ENCODE peak calls at places on chromosomes 16 and 17, in nine cellular contexts. One of them, this sample, is unnamed.

GRCh38 chr16:56606688-56607618 is 1.4 kb upstream of the MT2A start:
- DNase-seq in choroid plexus epithelial cell: peak; percentile 98
- DNase-seq in endothelial cell: peak; percentile 67
- DNase-seq in activated CD4-positive, alpha-beta T cell treated with anti-CD3 and anti-CD28 coated beads, Interleukin-2, amount 50 U/mL, for 1 hour: no peak
- DNase-seq in T-helper 1 cell: no peak
- DNase-seq in non-pigmented ciliary epithelial cell: peak; percentile 97
- DNase-seq in stimulated activated CD4-positive, alpha-beta T cell treated with anti-CD3 and anti-CD28 coated beads, Interleukin-4, amount 100 ng/mL, for 48 hours: no peak
- DNase-seq in CD8-positive, alpha-beta T cell: peak; percentile 49
- DNase-seq in stimulated activated CD8-positive, alpha-beta memory T cell treated with anti-CD3 and anti-CD28 coated beads, Interleukin-7, amount 100 ng/mL, for 48 hours: no peak
- DNase-seq in this sample: peak; percentile 96

GRCh38 chr17:30197416-30197815 is 38.1 kb downstream of the SLC6A4 start:
- DNase-seq in choroid plexus epithelial cell: no peak
- DNase-seq in endothelial cell: no peak
- DNase-seq in activated CD4-positive, alpha-beta T cell treated with anti-CD3 and anti-CD28 coated beads, Interleukin-2, amount 50 U/mL, for 1 hour: no peak
- DNase-seq in T-helper 1 cell: no peak
- DNase-seq in non-pigmented ciliary epithelial cell: no peak
- DNase-seq in stimulated activated CD4-positive, alpha-beta T cell treated with anti-CD3 and anti-CD28 coated beads, Interleukin-4, amount 100 ng/mL, for 48 hours: no peak
- DNase-seq in CD8-positive, alpha-beta T cell: no peak
- DNase-seq in stimulated activated CD8-positive, alpha-beta memory T cell treated with anti-CD3 and anti-CD28 coated beads, Interleukin-7, amount 100 ng/mL, for 48 hours: no peak
- DNase-seq in this sample: no peak

GRCh38 chr17:46916211-46916610 is 6.7 kb upstream of the GOSR2 start:
- DNase-seq in choroid plexus epithelial cell: peak; percentile 8
- DNase-seq in endothelial cell: no peak
- DNase-seq in activated CD4-positive, alpha-beta T cell treated with anti-CD3 and anti-CD28 coated beads, Interleukin-2, amount 50 U/mL, for 1 hour: no peak
- DNase-seq in T-helper 1 cell: no peak
- DNase-seq in non-pigmented ciliary epithelial cell: no peak
- DNase-seq in stimulated activated CD4-positive, alpha-beta T cell treated with anti-CD3 and anti-CD28 coated beads, Interleukin-4, amount 100 ng/mL, for 48 hours: no peak
- DNase-seq in CD8-positive, alpha-beta T cell: no peak
- DNase-seq in stimulated activated CD8-positive, alpha-beta memory T cell treated with anti-CD3 and anti-CD28 coated beads, Interleukin-7, amount 100 ng/mL, for 48 hours: no peak
- DNase-seq in this sample: no peak

GRCh38 chr17:41419712-41420111 is 4.7 kb downstream of the KRT37 start:
- DNase-seq in choroid plexus epithelial cell: no peak
- DNase-seq in endothelial cell: no peak
- DNase-seq in activated CD4-positive, alpha-beta T cell treated with anti-CD3 and anti-CD28 coated beads, Interleukin-2, amount 50 U/mL, for 1 hour: no peak
- DNase-seq in T-helper 1 cell: no peak
- DNase-seq in non-pigmented ciliary epithelial cell: no peak
- DNase-seq in stimulated activated CD4-positive, alpha-beta T cell treated with anti-CD3 and anti-CD28 coated beads, Interleukin-4, amount 100 ng/mL, for 48 hours: no peak
- DNase-seq in CD8-positive, alpha-beta T cell: no peak
- DNase-seq in stimulated activated CD8-positive, alpha-beta memory T cell treated with anti-CD3 and anti-CD28 coated beads, Interleukin-7, amount 100 ng/mL, for 48 hours: no peak
- DNase-seq in this sample: no peak

GRCh38 chr16:23949630-23950290 is 114.0 kb downstream of the PRKCB start:
- DNase-seq in choroid plexus epithelial cell: no peak
- DNase-seq in endothelial cell: no peak
- DNase-seq in activated CD4-positive, alpha-beta T cell treated with anti-CD3 and anti-CD28 coated beads, Interleukin-2, amount 50 U/mL, for 1 hour: peak; percentile 46
- DNase-seq in T-helper 1 cell: peak; percentile 19
- DNase-seq in non-pigmented ciliary epithelial cell: no peak
- DNase-seq in stimulated activated CD4-positive, alpha-beta T cell treated with anti-CD3 and anti-CD28 coated beads, Interleukin-4, amount 100 ng/mL, for 48 hours: no peak
- DNase-seq in CD8-positive, alpha-beta T cell: peak; percentile 86
- DNase-seq in stimulated activated CD8-positive, alpha-beta memory T cell treated with anti-CD3 and anti-CD28 coated beads, Interleukin-7, amount 100 ng/mL, for 48 hours: peak; percentile 54
- DNase-seq in this sample: no peak

GRCh38 chr16:23901178-23902131 is 65.7 kb downstream of the PRKCB start:
- DNase-seq in choroid plexus epithelial cell: no peak
- DNase-seq in endothelial cell: peak; percentile 79
- DNase-seq in activated CD4-positive, alpha-beta T cell treated with anti-CD3 and anti-CD28 coated beads, Interleukin-2, amount 50 U/mL, for 1 hour: no peak
- DNase-seq in T-helper 1 cell: no peak
- DNase-seq in non-pigmented ciliary epithelial cell: no peak
- DNase-seq in stimulated activated CD4-positive, alpha-beta T cell treated with anti-CD3 and anti-CD28 coated beads, Interleukin-4, amount 100 ng/mL, for 48 hours: no peak
- DNase-seq in CD8-positive, alpha-beta T cell: no peak
- DNase-seq in stimulated activated CD8-positive, alpha-beta memory T cell treated with anti-CD3 and anti-CD28 coated beads, Interleukin-7, amount 100 ng/mL, for 48 hours: no peak
- DNase-seq in this sample: no peak

GRCh38 chr16:5058476-5058875 is 7.3 kb downstream of the C16orf89 start:
- DNase-seq in choroid plexus epithelial cell: peak; percentile 47
- DNase-seq in endothelial cell: peak; percentile 72
- DNase-seq in activated CD4-positive, alpha-beta T cell treated with anti-CD3 and anti-CD28 coated beads, Interleukin-2, amount 50 U/mL, for 1 hour: no peak
- DNase-seq in T-helper 1 cell: no peak
- DNase-seq in non-pigmented ciliary epithelial cell: no peak
- DNase-seq in stimulated activated CD4-positive, alpha-beta T cell treated with anti-CD3 and anti-CD28 coated beads, Interleukin-4, amount 100 ng/mL, for 48 hours: no peak
- DNase-seq in CD8-positive, alpha-beta T cell: no peak
- DNase-seq in stimulated activated CD8-positive, alpha-beta memory T cell treated with anti-CD3 and anti-CD28 coated beads, Interleukin-7, amount 100 ng/mL, for 48 hours: no peak
- DNase-seq in this sample: no peak

GRCh38 chr16:1779234-1779701 is 3.1 kb downstream of the SPSB3 start:
- DNase-seq in choroid plexus epithelial cell: no peak
- DNase-seq in endothelial cell: no peak
- DNase-seq in activated CD4-positive, alpha-beta T cell treated with anti-CD3 and anti-CD28 coated beads, Interleukin-2, amount 50 U/mL, for 1 hour: no peak
- DNase-seq in T-helper 1 cell: no peak
- DNase-seq in non-pigmented ciliary epithelial cell: no peak
- DNase-seq in stimulated activated CD4-positive, alpha-beta T cell treated with anti-CD3 and anti-CD28 coated beads, Interleukin-4, amount 100 ng/mL, for 48 hours: no peak
- DNase-seq in CD8-positive, alpha-beta T cell: no peak
- DNase-seq in stimulated activated CD8-positive, alpha-beta memory T cell treated with anti-CD3 and anti-CD28 coated beads, Interleukin-7, amount 100 ng/mL, for 48 hours: no peak
- DNase-seq in this sample: no peak

GRCh38 chr16:89197033-89197632 is 3.2 kb downstream of the SLC22A31 start:
- DNase-seq in choroid plexus epithelial cell: no peak
- DNase-seq in endothelial cell: no peak
- DNase-seq in activated CD4-positive, alpha-beta T cell treated with anti-CD3 and anti-CD28 coated beads, Interleukin-2, amount 50 U/mL, for 1 hour: no peak
- DNase-seq in T-helper 1 cell: no peak
- DNase-seq in non-pigmented ciliary epithelial cell: no peak
- DNase-seq in stimulated activated CD4-positive, alpha-beta T cell treated with anti-CD3 and anti-CD28 coated beads, Interleukin-4, amount 100 ng/mL, for 48 hours: no peak
- DNase-seq in CD8-positive, alpha-beta T cell: no peak
- DNase-seq in stimulated activated CD8-positive, alpha-beta memory T cell treated with anti-CD3 and anti-CD28 coated beads, Interleukin-7, amount 100 ng/mL, for 48 hours: no peak
- DNase-seq in this sample: no peak

GRCh38 chr17:78026381-78026780 is 67.9 kb downstream of the TNRC6C start:
- DNase-seq in choroid plexus epithelial cell: peak; percentile 28
- DNase-seq in endothelial cell: no peak
- DNase-seq in activated CD4-positive, alpha-beta T cell treated with anti-CD3 and anti-CD28 coated beads, Interleukin-2, amount 50 U/mL, for 1 hour: no peak
- DNase-seq in T-helper 1 cell: no peak
- DNase-seq in non-pigmented ciliary epithelial cell: no peak
- DNase-seq in stimulated activated CD4-positive, alpha-beta T cell treated with anti-CD3 and anti-CD28 coated beads, Interleukin-4, amount 100 ng/mL, for 48 hours: no peak
- DNase-seq in CD8-positive, alpha-beta T cell: no peak
- DNase-seq in stimulated activated CD8-positive, alpha-beta memory T cell treated with anti-CD3 and anti-CD28 coated beads, Interleukin-7, amount 100 ng/mL, for 48 hours: no peak
- DNase-seq in this sample: no peak

GRCh38 chr16:65212791-65213190 is 90.9 kb upstream of the CDH11 start:
- DNase-seq in choroid plexus epithelial cell: no peak
- DNase-seq in endothelial cell: no peak
- DNase-seq in activated CD4-positive, alpha-beta T cell treated with anti-CD3 and anti-CD28 coated beads, Interleukin-2, amount 50 U/mL, for 1 hour: no peak
- DNase-seq in T-helper 1 cell: no peak
- DNase-seq in non-pigmented ciliary epithelial cell: no peak
- DNase-seq in stimulated activated CD4-positive, alpha-beta T cell treated with anti-CD3 and anti-CD28 coated beads, Interleukin-4, amount 100 ng/mL, for 48 hours: no peak
- DNase-seq in CD8-positive, alpha-beta T cell: no peak
- DNase-seq in stimulated activated CD8-positive, alpha-beta memory T cell treated with anti-CD3 and anti-CD28 coated beads, Interleukin-7, amount 100 ng/mL, for 48 hours: no peak
- DNase-seq in this sample: no peak

GRCh38 chr17:17824119-17824779 is 12.5 kb downstream of the SREBF1 start:
- DNase-seq in choroid plexus epithelial cell: no peak
- DNase-seq in endothelial cell: no peak
- DNase-seq in activated CD4-positive, alpha-beta T cell treated with anti-CD3 and anti-CD28 coated beads, Interleukin-2, amount 50 U/mL, for 1 hour: no peak
- DNase-seq in T-helper 1 cell: no peak
- DNase-seq in non-pigmented ciliary epithelial cell: no peak
- DNase-seq in stimulated activated CD4-positive, alpha-beta T cell treated with anti-CD3 and anti-CD28 coated beads, Interleukin-4, amount 100 ng/mL, for 48 hours: no peak
- DNase-seq in CD8-positive, alpha-beta T cell: peak; percentile 50
- DNase-seq in stimulated activated CD8-positive, alpha-beta memory T cell treated with anti-CD3 and anti-CD28 coated beads, Interleukin-7, amount 100 ng/mL, for 48 hours: no peak
- DNase-seq in this sample: no peak

GRCh38 chr17:78557598-78558039 is 19.6 kb downstream of the DNAH17 start:
- DNase-seq in choroid plexus epithelial cell: peak; percentile 68
- DNase-seq in endothelial cell: no peak
- DNase-seq in activated CD4-positive, alpha-beta T cell treated with anti-CD3 and anti-CD28 coated beads, Interleukin-2, amount 50 U/mL, for 1 hour: no peak
- DNase-seq in T-helper 1 cell: no peak
- DNase-seq in non-pigmented ciliary epithelial cell: peak; percentile 14
- DNase-seq in stimulated activated CD4-positive, alpha-beta T cell treated with anti-CD3 and anti-CD28 coated beads, Interleukin-4, amount 100 ng/mL, for 48 hours: no peak
- DNase-seq in CD8-positive, alpha-beta T cell: no peak
- DNase-seq in stimulated activated CD8-positive, alpha-beta memory T cell treated with anti-CD3 and anti-CD28 coated beads, Interleukin-7, amount 100 ng/mL, for 48 hours: no peak
- DNase-seq in this sample: no peak

GRCh38 chr17:68955181-68955841 is at the start of gene ABCA8:
- DNase-seq in choroid plexus epithelial cell: peak; percentile 89
- DNase-seq in endothelial cell: no peak
- DNase-seq in activated CD4-positive, alpha-beta T cell treated with anti-CD3 and anti-CD28 coated beads, Interleukin-2, amount 50 U/mL, for 1 hour: no peak
- DNase-seq in T-helper 1 cell: no peak
- DNase-seq in non-pigmented ciliary epithelial cell: peak; percentile 20
- DNase-seq in stimulated activated CD4-positive, alpha-beta T cell treated with anti-CD3 and anti-CD28 coated beads, Interleukin-4, amount 100 ng/mL, for 48 hours: no peak
- DNase-seq in CD8-positive, alpha-beta T cell: no peak
- DNase-seq in stimulated activated CD8-positive, alpha-beta memory T cell treated with anti-CD3 and anti-CD28 coated beads, Interleukin-7, amount 100 ng/mL, for 48 hours: no peak
- DNase-seq in this sample: no peak

GRCh38 chr17:2710804-2711607 is 558 bp downstream of the CLUH start:
- DNase-seq in choroid plexus epithelial cell: peak; percentile 18
- DNase-seq in endothelial cell: no peak
- DNase-seq in activated CD4-positive, alpha-beta T cell treated with anti-CD3 and anti-CD28 coated beads, Interleukin-2, amount 50 U/mL, for 1 hour: peak; percentile 30
- DNase-seq in T-helper 1 cell: no peak
- DNase-seq in non-pigmented ciliary epithelial cell: no peak
- DNase-seq in stimulated activated CD4-positive, alpha-beta T cell treated with anti-CD3 and anti-CD28 coated beads, Interleukin-4, amount 100 ng/mL, for 48 hours: peak; percentile 35
- DNase-seq in CD8-positive, alpha-beta T cell: peak; percentile 43
- DNase-seq in stimulated activated CD8-positive, alpha-beta memory T cell treated with anti-CD3 and anti-CD28 coated beads, Interleukin-7, amount 100 ng/mL, for 48 hours: no peak
- DNase-seq in this sample: no peak

GRCh38 chr17:4623249-4623648 is 18.2 kb downstream of the ALOX15 start:
- DNase-seq in choroid plexus epithelial cell: peak; percentile 54
- DNase-seq in endothelial cell: no peak
- DNase-seq in activated CD4-positive, alpha-beta T cell treated with anti-CD3 and anti-CD28 coated beads, Interleukin-2, amount 50 U/mL, for 1 hour: no peak
- DNase-seq in T-helper 1 cell: no peak
- DNase-seq in non-pigmented ciliary epithelial cell: peak; percentile 54
- DNase-seq in stimulated activated CD4-positive, alpha-beta T cell treated with anti-CD3 and anti-CD28 coated beads, Interleukin-4, amount 100 ng/mL, for 48 hours: no peak
- DNase-seq in CD8-positive, alpha-beta T cell: no peak
- DNase-seq in stimulated activated CD8-positive, alpha-beta memory T cell treated with anti-CD3 and anti-CD28 coated beads, Interleukin-7, amount 100 ng/mL, for 48 hours: no peak
- DNase-seq in this sample: no peak

GRCh38 chr16:49635591-49636581 is 220.0 kb downstream of the ZNF423 start:
- DNase-seq in choroid plexus epithelial cell: no peak
- DNase-seq in endothelial cell: no peak
- DNase-seq in activated CD4-positive, alpha-beta T cell treated with anti-CD3 and anti-CD28 coated beads, Interleukin-2, amount 50 U/mL, for 1 hour: no peak
- DNase-seq in T-helper 1 cell: no peak
- DNase-seq in non-pigmented ciliary epithelial cell: no peak
- DNase-seq in stimulated activated CD4-positive, alpha-beta T cell treated with anti-CD3 and anti-CD28 coated beads, Interleukin-4, amount 100 ng/mL, for 48 hours: no peak
- DNase-seq in CD8-positive, alpha-beta T cell: no peak
- DNase-seq in stimulated activated CD8-positive, alpha-beta memory T cell treated with anti-CD3 and anti-CD28 coated beads, Interleukin-7, amount 100 ng/mL, for 48 hours: no peak
- DNase-seq in this sample: no peak

GRCh38 chr17:65561394-65562205 is at the start of gene AXIN2:
- DNase-seq in choroid plexus epithelial cell: peak; percentile 92
- DNase-seq in endothelial cell: peak; percentile 92
- DNase-seq in activated CD4-positive, alpha-beta T cell treated with anti-CD3 and anti-CD28 coated beads, Interleukin-2, amount 50 U/mL, for 1 hour: peak; percentile 85
- DNase-seq in T-helper 1 cell: peak; percentile 72
- DNase-seq in non-pigmented ciliary epithelial cell: peak; percentile 31
- DNase-seq in stimulated activated CD4-positive, alpha-beta T cell treated with anti-CD3 and anti-CD28 coated beads, Interleukin-4, amount 100 ng/mL, for 48 hours: peak; percentile 77
- DNase-seq in CD8-positive, alpha-beta T cell: peak; percentile 89
- DNase-seq in stimulated activated CD8-positive, alpha-beta memory T cell treated with anti-CD3 and anti-CD28 coated beads, Interleukin-7, amount 100 ng/mL, for 48 hours: peak; percentile 68
- DNase-seq in this sample: no peak

GRCh38 chr17:74725111-74725510 is 11.9 kb upstream of the RAB37 start:
- DNase-seq in choroid plexus epithelial cell: no peak
- DNase-seq in endothelial cell: no peak
- DNase-seq in activated CD4-positive, alpha-beta T cell treated with anti-CD3 and anti-CD28 coated beads, Interleukin-2, amount 50 U/mL, for 1 hour: no peak
- DNase-seq in T-helper 1 cell: no peak
- DNase-seq in non-pigmented ciliary epithelial cell: no peak
- DNase-seq in stimulated activated CD4-positive, alpha-beta T cell treated with anti-CD3 and anti-CD28 coated beads, Interleukin-4, amount 100 ng/mL, for 48 hours: no peak
- DNase-seq in CD8-positive, alpha-beta T cell: no peak
- DNase-seq in stimulated activated CD8-positive, alpha-beta memory T cell treated with anti-CD3 and anti-CD28 coated beads, Interleukin-7, amount 100 ng/mL, for 48 hours: no peak
- DNase-seq in this sample: no peak

GRCh38 chr16:13453938-13454553 is 465.9 kb upstream of the ERCC4 start:
- DNase-seq in choroid plexus epithelial cell: no peak
- DNase-seq in endothelial cell: peak; percentile 56
- DNase-seq in activated CD4-positive, alpha-beta T cell treated with anti-CD3 and anti-CD28 coated beads, Interleukin-2, amount 50 U/mL, for 1 hour: no peak
- DNase-seq in T-helper 1 cell: no peak
- DNase-seq in non-pigmented ciliary epithelial cell: no peak
- DNase-seq in stimulated activated CD4-positive, alpha-beta T cell treated with anti-CD3 and anti-CD28 coated beads, Interleukin-4, amount 100 ng/mL, for 48 hours: peak; percentile 22
- DNase-seq in CD8-positive, alpha-beta T cell: no peak
- DNase-seq in stimulated activated CD8-positive, alpha-beta memory T cell treated with anti-CD3 and anti-CD28 coated beads, Interleukin-7, amount 100 ng/mL, for 48 hours: no peak
- DNase-seq in this sample: no peak

GRCh38 chr17:998111-998510 is 1.2 kb downstream of the TIMM22 start:
- DNase-seq in choroid plexus epithelial cell: no peak
- DNase-seq in endothelial cell: no peak
- DNase-seq in activated CD4-positive, alpha-beta T cell treated with anti-CD3 and anti-CD28 coated beads, Interleukin-2, amount 50 U/mL, for 1 hour: no peak
- DNase-seq in T-helper 1 cell: no peak
- DNase-seq in non-pigmented ciliary epithelial cell: no peak
- DNase-seq in stimulated activated CD4-positive, alpha-beta T cell treated with anti-CD3 and anti-CD28 coated beads, Interleukin-4, amount 100 ng/mL, for 48 hours: no peak
- DNase-seq in CD8-positive, alpha-beta T cell: no peak
- DNase-seq in stimulated activated CD8-positive, alpha-beta memory T cell treated with anti-CD3 and anti-CD28 coated beads, Interleukin-7, amount 100 ng/mL, for 48 hours: no peak
- DNase-seq in this sample: no peak

GRCh38 chr16:19777061-19777460 is 59.0 kb downstream of the IQCK start:
- DNase-seq in choroid plexus epithelial cell: no peak
- DNase-seq in endothelial cell: no peak
- DNase-seq in activated CD4-positive, alpha-beta T cell treated with anti-CD3 and anti-CD28 coated beads, Interleukin-2, amount 50 U/mL, for 1 hour: no peak
- DNase-seq in T-helper 1 cell: no peak
- DNase-seq in non-pigmented ciliary epithelial cell: no peak
- DNase-seq in stimulated activated CD4-positive, alpha-beta T cell treated with anti-CD3 and anti-CD28 coated beads, Interleukin-4, amount 100 ng/mL, for 48 hours: no peak
- DNase-seq in CD8-positive, alpha-beta T cell: no peak
- DNase-seq in stimulated activated CD8-positive, alpha-beta memory T cell treated with anti-CD3 and anti-CD28 coated beads, Interleukin-7, amount 100 ng/mL, for 48 hours: no peak
- DNase-seq in this sample: no peak

GRCh38 chr17:29788045-29788444 is 142.0 kb downstream of the SSH2 start:
- DNase-seq in choroid plexus epithelial cell: no peak
- DNase-seq in endothelial cell: no peak
- DNase-seq in activated CD4-positive, alpha-beta T cell treated with anti-CD3 and anti-CD28 coated beads, Interleukin-2, amount 50 U/mL, for 1 hour: no peak
- DNase-seq in T-helper 1 cell: no peak
- DNase-seq in non-pigmented ciliary epithelial cell: no peak
- DNase-seq in stimulated activated CD4-positive, alpha-beta T cell treated with anti-CD3 and anti-CD28 coated beads, Interleukin-4, amount 100 ng/mL, for 48 hours: no peak
- DNase-seq in CD8-positive, alpha-beta T cell: no peak
- DNase-seq in stimulated activated CD8-positive, alpha-beta memory T cell treated with anti-CD3 and anti-CD28 coated beads, Interleukin-7, amount 100 ng/mL, for 48 hours: no peak
- DNase-seq in this sample: no peak

GRCh38 chr17:82023447-82024241 is 539 bp downstream of the LRRC45 start:
- DNase-seq in choroid plexus epithelial cell: no peak
- DNase-seq in endothelial cell: peak; percentile 33
- DNase-seq in activated CD4-positive, alpha-beta T cell treated with anti-CD3 and anti-CD28 coated beads, Interleukin-2, amount 50 U/mL, for 1 hour: no peak
- DNase-seq in T-helper 1 cell: no peak
- DNase-seq in non-pigmented ciliary epithelial cell: no peak
- DNase-seq in stimulated activated CD4-positive, alpha-beta T cell treated with anti-CD3 and anti-CD28 coated beads, Interleukin-4, amount 100 ng/mL, for 48 hours: no peak
- DNase-seq in CD8-positive, alpha-beta T cell: no peak
- DNase-seq in stimulated activated CD8-positive, alpha-beta memory T cell treated with anti-CD3 and anti-CD28 coated beads, Interleukin-7, amount 100 ng/mL, for 48 hours: no peak
- DNase-seq in this sample: no peak

GRCh38 chr17:13601776-13602551 is at the start of gene HS3ST3A1:
- DNase-seq in choroid plexus epithelial cell: peak; percentile 85
- DNase-seq in endothelial cell: peak; percentile 63
- DNase-seq in activated CD4-positive, alpha-beta T cell treated with anti-CD3 and anti-CD28 coated beads, Interleukin-2, amount 50 U/mL, for 1 hour: no peak
- DNase-seq in T-helper 1 cell: no peak
- DNase-seq in non-pigmented ciliary epithelial cell: no peak
- DNase-seq in stimulated activated CD4-positive, alpha-beta T cell treated with anti-CD3 and anti-CD28 coated beads, Interleukin-4, amount 100 ng/mL, for 48 hours: no peak
- DNase-seq in CD8-positive, alpha-beta T cell: no peak
- DNase-seq in stimulated activated CD8-positive, alpha-beta memory T cell treated with anti-CD3 and anti-CD28 coated beads, Interleukin-7, amount 100 ng/mL, for 48 hours: no peak
- DNase-seq in this sample: no peak

GRCh38 chr16:29811170-29811895 is 660 bp upstream of the PRRT2 start:
- DNase-seq in choroid plexus epithelial cell: peak; percentile 98
- DNase-seq in endothelial cell: peak; percentile 86
- DNase-seq in activated CD4-positive, alpha-beta T cell treated with anti-CD3 and anti-CD28 coated beads, Interleukin-2, amount 50 U/mL, for 1 hour: peak; percentile 59
- DNase-seq in T-helper 1 cell: peak; percentile 59
- DNase-seq in non-pigmented ciliary epithelial cell: peak; percentile 90
- DNase-seq in stimulated activated CD4-positive, alpha-beta T cell treated with anti-CD3 and anti-CD28 coated beads, Interleukin-4, amount 100 ng/mL, for 48 hours: no peak
- DNase-seq in CD8-positive, alpha-beta T cell: peak; percentile 65
- DNase-seq in stimulated activated CD8-positive, alpha-beta memory T cell treated with anti-CD3 and anti-CD28 coated beads, Interleukin-7, amount 100 ng/mL, for 48 hours: peak; percentile 85
- DNase-seq in this sample: peak; percentile 98

GRCh38 chr16:66660422-66661209 is 35.9 kb downstream of the CMTM4 start:
- DNase-seq in choroid plexus epithelial cell: peak; percentile 90
- DNase-seq in endothelial cell: peak; percentile 59
- DNase-seq in activated CD4-positive, alpha-beta T cell treated with anti-CD3 and anti-CD28 coated beads, Interleukin-2, amount 50 U/mL, for 1 hour: no peak
- DNase-seq in T-helper 1 cell: no peak
- DNase-seq in non-pigmented ciliary epithelial cell: peak; percentile 68
- DNase-seq in stimulated activated CD4-positive, alpha-beta T cell treated with anti-CD3 and anti-CD28 coated beads, Interleukin-4, amount 100 ng/mL, for 48 hours: no peak
- DNase-seq in CD8-positive, alpha-beta T cell: no peak
- DNase-seq in stimulated activated CD8-positive, alpha-beta memory T cell treated with anti-CD3 and anti-CD28 coated beads, Interleukin-7, amount 100 ng/mL, for 48 hours: no peak
- DNase-seq in this sample: no peak

GRCh38 chr17:60729854-60730253 is 52.2 kb downstream of the BCAS3 start:
- DNase-seq in choroid plexus epithelial cell: peak; percentile 36
- DNase-seq in endothelial cell: no peak
- DNase-seq in activated CD4-positive, alpha-beta T cell treated with anti-CD3 and anti-CD28 coated beads, Interleukin-2, amount 50 U/mL, for 1 hour: no peak
- DNase-seq in T-helper 1 cell: no peak
- DNase-seq in non-pigmented ciliary epithelial cell: no peak
- DNase-seq in stimulated activated CD4-positive, alpha-beta T cell treated with anti-CD3 and anti-CD28 coated beads, Interleukin-4, amount 100 ng/mL, for 48 hours: no peak
- DNase-seq in CD8-positive, alpha-beta T cell: no peak
- DNase-seq in stimulated activated CD8-positive, alpha-beta memory T cell treated with anti-CD3 and anti-CD28 coated beads, Interleukin-7, amount 100 ng/mL, for 48 hours: no peak
- DNase-seq in this sample: no peak

This sample was measured in esophagus muscularis mucosa.